ENCODE peak calls at places on chromosomes 7 and 10, in ten cellular contexts. Q is mesothelial cell of epicardium, I is BJ, G is neural crest cell, O is cardiac muscle cell, J is A673, U is astrocyte, L is endothelial cell, D is mammary epithelial cell, Y is bronchial epithelial cell. R is an unnamed sample.

GRCh38 chr10:18060217-18060616 is 80.0 kb upstream of the CACNB2 start:
- DNase-seq in O (peak), J (no peak), U (no peak), I (no peak), G (no peak), L (no peak), Q (no peak), Y (no peak), D (no peak), R (no peak)

GRCh38 chr7:115198143-115198542 is 276.2 kb downstream of the MDFIC start:
- DNase-seq in O (peak), G (no peak), D (no peak), L (no peak), Y (no peak), U (peak), I (no peak), J (no peak), Q (no peak), R (no peak)

GRCh38 chr7:24349339-24349738 is 65.3 kb downstream of the NPY start:
- DNase-seq in Y (no peak), D (no peak), L (no peak), J (no peak), G (no peak), O (no peak), U (no peak), Q (no peak), I (no peak), R (no peak)

GRCh38 chr7:23357190-23358093 is 58.3 kb downstream of the MALSU1 start:
- DNase-seq in J (peak), U (peak), G (no peak), Y (peak), O (peak), I (no peak), D (peak), L (no peak), Q (no peak), R (no peak)

GRCh38 chr7:79506481-79506880 is 53.0 kb upstream of the MAGI2 start:
- DNase-seq in U (peak), I (no peak), D (no peak), O (peak), Q (no peak), L (no peak), G (no peak), J (no peak), Y (no peak), R (no peak)

GRCh38 chr10:121655254-121656142 is 57.3 kb upstream of the FGFR2 start:
- DNase-seq in Q (no peak), I (no peak), D (peak), G (no peak), Y (no peak), O (no peak), L (no peak), J (no peak), U (no peak), R (no peak)

GRCh38 chr10:48990226-48990625 is 50.6 kb upstream of the LRRC18 start:
- DNase-seq in U (no peak), Q (no peak), J (no peak), G (no peak), I (no peak), D (no peak), Y (no peak), L (no peak), O (no peak), R (no peak)

GRCh38 chr10:110617455-110618162 is 26.5 kb upstream of the RBM20 start:
- DNase-seq in L (no peak), G (no peak), I (no peak), Q (no peak), J (no peak), U (no peak), D (no peak), Y (no peak), O (no peak), R (no peak)

GRCh38 chr7:82017334-82017943 is 247.6 kb upstream of the HGF start:
- DNase-seq in G (no peak), Y (peak), D (peak), I (no peak), O (peak), Q (no peak), L (no peak), U (peak), J (peak), R (no peak)

GRCh38 chr10:128165536-128165935 is 39.3 kb upstream of the MKI67 start:
- DNase-seq in D (no peak), I (no peak), Y (no peak), O (no peak), J (no peak), G (no peak), Q (no peak), L (no peak), U (no peak), R (no peak)

GRCh38 chr10:56622335-56622973 is 261.4 kb upstream of the ZWINT start:
- DNase-seq in O (no peak), J (no peak), L (no peak), U (no peak), D (no peak), I (no peak), Y (no peak), G (no peak), Q (no peak), R (no peak)

GRCh38 chr7:24778543-24779282 is 21.4 kb upstream of the GSDME start:
- DNase-seq in O (peak), I (peak), U (peak), Q (no peak), Y (no peak), L (no peak), G (no peak), J (no peak), D (no peak), R (no peak)

GRCh38 chr7:121515181-121515580 is 119.1 kb upstream of the FAM3C start:
- DNase-seq in L (no peak), Q (no peak), O (no peak), Y (peak), G (no peak), I (no peak), J (no peak), U (no peak), D (peak), R (no peak)

GRCh38 chr10:43421519-43421918 is 12.5 kb upstream of the HNRNPF start:
- DNase-seq in U (no peak), O (peak), Y (peak), G (no peak), L (no peak), Q (no peak), J (no peak), D (no peak), I (no peak), R (no peak)

GRCh38 chr7:42227931-42228591 is 8.9 kb downstream of the GLI3 start:
- DNase-seq in D (peak), J (no peak), L (peak), G (peak), U (peak), Q (peak), I (no peak), Y (peak), O (peak), R (peak)

GRCh38 chr10:79561257-79561656 is 1.1 kb upstream of the SFTPA2 start:
- DNase-seq in D (no peak), I (no peak), Y (no peak), L (no peak), Q (no peak), U (no peak), G (no peak), O (no peak), J (no peak), R (no peak)

GRCh38 chr10:4515711-4516110 is 310.3 kb upstream of the AKR1E2 start:
- DNase-seq in O (no peak), Q (no peak), Y (no peak), G (no peak), L (no peak), D (no peak), I (no peak), J (no peak), U (no peak), R (no peak)

GRCh38 chr7:158676171-158676840 is 28.3 kb downstream of the NCAPG2 start:
- DNase-seq in J (no peak), O (peak), D (peak), I (no peak), U (peak), L (no peak), Q (no peak), G (no peak), Y (peak), R (no peak)

GRCh38 chr7:95899919-95900513 is 127.7 kb downstream of the DYNC1I1 start:
- DNase-seq in Q (no peak), G (no peak), D (no peak), Y (no peak), U (no peak), J (no peak), L (peak), O (no peak), I (no peak), R (no peak)

GRCh38 chr10:102509387-102509786 is 5.6 kb downstream of the SUFU start:
- DNase-seq in G (no peak), Q (no peak), D (peak), O (peak), U (peak), Y (peak), I (peak), L (no peak), J (no peak), R (no peak)

GRCh38 chr7:14888904-14889482 is 13.6 kb downstream of the DGKB start:
- DNase-seq in D (no peak), Y (no peak), O (no peak), I (no peak), J (no peak), U (peak), G (no peak), Q (no peak), L (no peak), R (no peak)

GRCh38 chr10:47361293-47361692 is 13.1 kb downstream of the RBP3 start:
- DNase-seq in G (peak), J (peak), L (peak), O (peak), Q (no peak), U (no peak), D (no peak), Y (peak), I (no peak), R (peak)

GRCh38 chr10:121510201-121510771 is 88.0 kb downstream of the FGFR2 start:
- DNase-seq in L (no peak), D (no peak), G (no peak), I (no peak), O (no peak), J (no peak), Y (no peak), U (peak), Q (no peak), R (no peak)

GRCh38 chr10:88819290-88819689 is 16.8 kb downstream of the LIPM start:
- DNase-seq in I (no peak), U (peak), L (no peak), D (no peak), J (peak), O (peak), Q (no peak), G (no peak), Y (no peak), R (no peak)

GRCh38 chr7:129918922-129919321 is 33.8 kb downstream of the UBE2H start:
- DNase-seq in Q (no peak), U (no peak), O (no peak), I (no peak), J (no peak), G (no peak), Y (no peak), L (no peak), D (no peak), R (no peak)

GRCh38 chr10:90087197-90088007 is 386.0 kb downstream of the KIF20B start:
- DNase-seq in G (no peak), O (peak), Y (peak), I (no peak), L (no peak), D (peak), J (peak), U (peak), Q (no peak), R (no peak)

GRCh38 chr10:60464659-60465058 is 75.0 kb upstream of the ANK3 start:
- DNase-seq in G (no peak), I (no peak), Q (no peak), D (no peak), O (no peak), J (no peak), Y (no peak), L (no peak), U (no peak), R (no peak)

GRCh38 chr10:83469719-83470336 is 669.5 kb upstream of the GHITM start:
- DNase-seq in U (peak), G (no peak), L (no peak), Y (no peak), I (peak), Q (no peak), O (no peak), D (no peak), J (no peak), R (no peak)

GRCh38 chr7:31997423-31997822 is 72.8 kb downstream of the PDE1C start:
- DNase-seq in G (no peak), O (no peak), J (no peak), Y (no peak), D (no peak), Q (no peak), L (no peak), U (no peak), I (no peak), R (no peak)

GRCh38 chr7:100825215-100825671 is 2.1 kb downstream of the EPHB4 start:
- DNase-seq in O (no peak), Q (no peak), L (peak), J (no peak), G (no peak), U (no peak), Y (no peak), I (no peak), D (peak), R (no peak)

GRCh38 chr7:120995659-120996058 is 7.1 kb downstream of the CPED1 start:
- DNase-seq in G (no peak), I (no peak), D (no peak), U (no peak), Q (no peak), J (no peak), O (no peak), L (no peak), Y (no peak), R (no peak)

GRCh38 chr10:124279882-124280281 is 138.8 kb downstream of the OAT start:
- DNase-seq in O (no peak), G (no peak), U (no peak), J (no peak), D (no peak), L (no peak), Q (no peak), Y (no peak), I (no peak), R (no peak)

DNA sequence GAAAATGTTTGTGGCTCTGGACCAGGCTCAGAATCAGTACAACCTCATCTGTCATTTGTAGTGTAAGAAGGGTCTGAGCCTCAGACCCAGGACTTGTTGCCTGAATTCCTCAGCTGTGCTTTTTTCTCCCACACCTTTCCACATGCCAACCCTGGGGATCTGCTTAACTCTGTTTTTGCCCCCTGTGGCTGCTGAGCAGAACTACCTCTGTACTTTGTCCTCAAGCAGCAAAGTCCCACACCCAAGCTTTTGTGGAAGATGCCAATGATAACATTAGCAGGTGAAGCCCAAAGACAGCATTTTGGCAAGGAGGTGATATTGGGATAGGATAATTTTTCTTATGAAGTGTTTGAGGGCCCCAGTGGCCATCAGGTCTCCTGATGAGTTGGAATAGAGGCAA is 5.8 kb upstream of the CYP2C18 start:
- DNase-seq in O (no peak), U (no peak), Y (peak), J (peak), Q (no peak), D (no peak), L (no peak), I (no peak), G (no peak), R (no peak)
- TF ChIP-seq CTCF in O (no peak), U (no peak), Y (peak), J (no peak), Q (peak), D (peak), L (peak), I (no peak), G (peak), R (peak)

GRCh38 chr7:30478349-30479228 is at the start of gene NOD1:
- DNase-seq in O (peak), G (peak), D (peak), L (peak), Q (peak), Y (peak), U (peak), J (peak), I (no peak), R (peak)
- TF ChIP-seq CTCF in O (no peak), G (peak), D (no peak), L (no peak), Q (no peak), Y (no peak), U (no peak), J (no peak), I (peak), R (peak)

GRCh38 chr10:1434202-1434601 is 303.1 kb downstream of the ADARB2 start:
- DNase-seq in D (no peak), I (no peak), J (no peak), Q (no peak), O (no peak), L (no peak), Y (no peak), G (no peak), U (no peak), R (no peak)
- TF ChIP-seq CTCF in D (no peak), I (no peak), J (no peak), Q (no peak), O (no peak), L (no peak), Y (no peak), G (no peak), U (no peak), R (no peak)

GRCh38 chr10:100506596-100507356 is 12.9 kb downstream of the SEC31B start:
- DNase-seq in L (no peak), G (no peak), O (peak), Q (no peak), I (no peak), Y (peak), D (peak), U (peak), J (no peak), R (no peak)

GRCh38 chr10:100507357-100507732 is 12.3 kb downstream of the SEC31B start:
- DNase-seq in J (no peak), L (no peak), U (no peak), D (no peak), Q (no peak), I (no peak), Y (no peak), O (no peak), G (no peak), R (no peak)

GRCh38 chr10:100510533-100511308 is 8.9 kb downstream of the SEC31B start:
- DNase-seq in G (no peak), U (no peak), L (no peak), Q (no peak), Y (peak), D (peak), J (no peak), I (no peak), O (no peak), R (no peak)

GRCh38 chr10:100509241-100509640 is 10.4 kb downstream of the SEC31B start:
- DNase-seq in J (no peak), O (peak), D (no peak), U (no peak), Q (no peak), I (no peak), G (no peak), L (no peak), Y (no peak), R (no peak)

GRCh38 chr10:100508691-100509150 is 10.9 kb downstream of the SEC31B start:
- DNase-seq in L (peak), G (peak), Q (no peak), I (no peak), J (peak), U (peak), D (peak), O (peak), Y (peak), R (no peak)
- TF ChIP-seq CTCF in L (peak), G (peak), Q (peak), I (peak), J (peak), U (peak), D (peak), O (peak), Y (peak), R (peak)

GRCh38 chr10:77925410-77925794 is 1.2 kb downstream of the DLG5 start:
- DNase-seq in L (no peak), D (peak), O (peak), Y (peak), Q (no peak), J (peak), U (no peak), I (no peak), G (no peak), R (no peak)

GRCh38 chr10:77922551-77923179 is 3.9 kb downstream of the DLG5 start:
- DNase-seq in O (no peak), Y (no peak), G (no peak), J (no peak), Q (no peak), I (no peak), D (no peak), U (no peak), L (no peak), R (no peak)

GRCh38 chr10:77925795-77926565 is 575 bp downstream of the DLG5 start:
- DNase-seq in I (no peak), Y (peak), L (peak), O (peak), G (peak), J (peak), U (no peak), D (peak), Q (peak), R (peak)

GRCh38 chr10:77927343-77928256 is 1.0 kb upstream of the DLG5 start:
- DNase-seq in U (no peak), Q (no peak), L (no peak), Y (no peak), I (no peak), J (peak), D (no peak), O (no peak), G (no peak), R (no peak)

DNA sequence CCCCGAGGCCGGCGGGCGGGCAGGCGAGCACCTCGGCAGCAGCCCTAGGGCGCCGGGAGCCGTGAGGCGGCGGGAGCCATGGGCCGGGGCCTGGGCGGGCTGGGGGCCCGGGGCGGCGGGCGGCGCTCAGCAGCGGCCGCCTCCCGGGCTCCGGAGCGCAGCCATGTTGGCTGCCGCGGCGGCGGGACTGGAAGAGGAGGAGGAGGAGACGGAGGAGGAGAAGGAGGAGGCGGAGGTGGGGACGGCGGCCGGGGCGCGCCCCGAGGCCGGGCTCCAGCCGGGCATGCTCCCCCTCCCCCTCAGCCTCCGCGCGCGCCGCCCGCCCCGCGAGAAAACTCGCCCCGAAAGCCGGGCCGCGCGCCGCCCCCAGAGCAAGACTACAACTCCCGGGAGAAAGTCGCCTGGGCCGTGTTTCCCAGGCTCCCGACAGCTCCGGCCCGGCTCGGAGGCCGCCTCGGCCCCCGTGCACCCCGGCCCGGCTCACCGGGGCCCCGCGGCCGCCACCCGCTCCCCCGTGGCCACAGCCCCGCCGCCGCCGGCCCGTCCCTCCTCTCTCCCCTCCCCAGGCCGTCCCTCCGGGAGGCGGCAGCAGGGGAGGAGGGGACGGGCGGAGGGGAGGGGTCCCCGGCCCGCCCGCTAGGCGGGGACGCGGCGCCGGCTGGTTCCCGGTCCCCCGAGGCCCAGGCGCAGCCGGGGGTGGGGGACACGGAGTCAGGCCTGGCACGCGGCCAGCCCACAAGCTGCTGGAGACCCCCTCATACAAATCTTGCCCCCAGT is at the start of gene DLG5:
- DNase-seq in L (peak), I (no peak), G (peak), U (no peak), O (peak), J (peak), Q (peak), Y (no peak), D (peak), R (peak)
- TF ChIP-seq CTCF in L (peak), I (no peak), G (peak), U (no peak), O (no peak), J (no peak), Q (no peak), Y (no peak), D (no peak), R (peak)

GRCh38 chr7:205117-206010 is 13.0 kb downstream of the FAM20C start:
- DNase-seq in I (no peak), D (no peak), Y (no peak), Q (no peak), U (no peak), O (no peak), J (peak), G (no peak), L (no peak), R (no peak)

GRCh38 chr7:208816-209215 is 16.4 kb downstream of the FAM20C start:
- DNase-seq in J (no peak), U (no peak), Q (no peak), Y (no peak), I (no peak), D (no peak), L (no peak), O (no peak), G (no peak), R (no peak)

GRCh38 chr7:208128-208673 is 15.8 kb downstream of the FAM20C start:
- DNase-seq in U (no peak), O (no peak), Y (no peak), D (no peak), L (no peak), G (no peak), Q (no peak), I (no peak), J (no peak), R (no peak)

GRCh38 chr7:209416-209815 is 17.0 kb downstream of the FAM20C start:
- DNase-seq in Q (no peak), Y (no peak), O (no peak), J (no peak), G (no peak), I (no peak), U (no peak), D (no peak), L (no peak), R (no peak)

GRCh38 chr7:207418-208127 is 15.2 kb downstream of the FAM20C start:
- DNase-seq in D (no peak), O (no peak), Q (no peak), L (peak), I (no peak), J (peak), Y (no peak), G (no peak), U (no peak), R (no peak)
- TF ChIP-seq CTCF in D (no peak), O (peak), Q (peak), L (peak), I (peak), J (peak), Y (no peak), G (peak), U (peak), R (peak)